ENCODE peak calls at places on chromosomes 12 and 14, in seven cellular contexts. B is MM.1S, N is transverse colon, G is stomach, Q is ascending aorta, W is NT2/D1, E is adipocyte. F is an unnamed sample.

GRCh38 chr12:106181416-106182114 is 42.8 kb upstream of the NUAK1 start:
- DNase-seq in Q (no peak), E (no peak), W (no peak), B (no peak), G (no peak), N (no peak), F (peak)

GRCh38 chr12:6563448-6564050 is 4.5 kb downstream of the NOP2 start:
- DNase-seq in B (peak), W (peak), E (peak), Q (no peak), N (peak), G (peak), F (peak)

GRCh38 chr12:100576311-100577036 is 3.0 kb downstream of the GAS2L3 start:
- DNase-seq in B (no peak), E (peak), Q (no peak), W (no peak), N (no peak), G (no peak), F (peak)

GRCh38 chr12:52921488-52922165 is 16.8 kb upstream of the KRT8 start:
- DNase-seq in B (no peak), N (no peak), G (no peak), Q (no peak), W (no peak), E (no peak), F (no peak)

GRCh38 chr14:91164676-91165075 is 50.8 kb downstream of the DGLUCY start:
- DNase-seq in E (no peak), Q (no peak), B (no peak), W (no peak), N (peak), G (peak), F (no peak)

GRCh38 chr12:88952543-88952942 is 372.3 kb upstream of the KITLG start:
- DNase-seq in Q (no peak), N (peak), G (peak), E (peak), W (no peak), B (no peak), F (peak)

GRCh38 chr12:79020106-79020505 is 155.5 kb downstream of the SYT1 start:
- DNase-seq in E (peak), B (no peak), Q (no peak), W (no peak), N (no peak), G (no peak), F (no peak)

GRCh38 chr14:64707661-64708060 is 3.4 kb downstream of the PLEKHG3 start:
- DNase-seq in W (no peak), G (no peak), E (peak), B (no peak), Q (no peak), N (peak), F (peak)

DNA sequence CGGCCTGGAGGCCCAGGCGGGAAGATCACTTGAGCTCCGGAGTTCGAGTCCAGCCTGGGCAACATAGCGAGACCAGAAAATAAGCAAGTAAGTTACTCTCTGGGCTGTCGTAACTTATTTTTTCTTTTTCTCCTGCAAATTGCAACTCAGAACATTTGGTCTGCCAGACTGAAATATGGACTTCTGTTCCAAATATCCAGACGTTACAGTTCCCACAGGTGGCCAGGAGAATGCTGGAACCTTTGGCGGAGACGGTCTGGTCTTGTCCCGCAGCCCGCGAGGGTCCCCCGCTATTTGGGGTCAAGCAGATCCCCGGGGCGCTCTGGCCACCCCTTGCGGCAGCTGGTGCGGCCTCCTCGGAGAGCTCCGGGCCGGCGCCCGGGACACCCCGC is 488 bp upstream of the PLEKHH1 start:
- DNase-seq in N (no peak), Q (no peak), B (no peak), W (no peak), G (no peak), E (no peak), F (no peak)
- H3K4me3 ChIP-seq in N (peak), Q (peak), B (peak), W (peak), G (peak), E (peak), F (peak)

GRCh38 chr12:49000346-49000745 is 1.2 kb upstream of the DDN start:
- DNase-seq in Q (no peak), E (no peak), G (no peak), W (no peak), B (no peak), N (no peak), F (no peak)
- H3K4me3 ChIP-seq in Q (no peak), E (no peak), G (no peak), W (no peak), B (peak), N (no peak), F (no peak)

GRCh38 chr12:49903351-49903699 is 375 bp downstream of the FAIM2 start:
- DNase-seq in B (no peak), W (no peak), E (no peak), G (no peak), N (no peak), Q (no peak), F (no peak)
- H3K4me3 ChIP-seq in B (no peak), W (no peak), E (peak), G (peak), N (no peak), Q (no peak), F (peak)

GRCh38 chr12:42298887-42299286 is 27.0 kb downstream of the ZCRB1 start:
- DNase-seq in B (peak), Q (no peak), N (no peak), G (no peak), W (no peak), E (no peak), F (no peak)

GRCh38 chr12:42296503-42297109 is 29.3 kb downstream of the ZCRB1 start:
- DNase-seq in E (peak), G (no peak), B (peak), W (peak), Q (no peak), N (no peak), F (no peak)

GRCh38 chr12:42299392-42300308 is 26.2 kb downstream of the ZCRB1 start:
- DNase-seq in W (no peak), N (no peak), E (no peak), Q (no peak), B (peak), G (no peak), F (peak)
- H3K4me3 ChIP-seq in W (no peak), N (no peak), E (no peak), Q (no peak), B (peak), G (no peak), F (no peak)

GRCh38 chr12:102344691-102345090 is 135.7 kb downstream of the IGF1 start:
- DNase-seq in W (no peak), G (no peak), B (no peak), Q (no peak), E (no peak), N (no peak), F (no peak)
- H3K4me3 ChIP-seq in W (no peak), G (no peak), B (no peak), Q (no peak), E (no peak), N (no peak), F (no peak)

DNA sequence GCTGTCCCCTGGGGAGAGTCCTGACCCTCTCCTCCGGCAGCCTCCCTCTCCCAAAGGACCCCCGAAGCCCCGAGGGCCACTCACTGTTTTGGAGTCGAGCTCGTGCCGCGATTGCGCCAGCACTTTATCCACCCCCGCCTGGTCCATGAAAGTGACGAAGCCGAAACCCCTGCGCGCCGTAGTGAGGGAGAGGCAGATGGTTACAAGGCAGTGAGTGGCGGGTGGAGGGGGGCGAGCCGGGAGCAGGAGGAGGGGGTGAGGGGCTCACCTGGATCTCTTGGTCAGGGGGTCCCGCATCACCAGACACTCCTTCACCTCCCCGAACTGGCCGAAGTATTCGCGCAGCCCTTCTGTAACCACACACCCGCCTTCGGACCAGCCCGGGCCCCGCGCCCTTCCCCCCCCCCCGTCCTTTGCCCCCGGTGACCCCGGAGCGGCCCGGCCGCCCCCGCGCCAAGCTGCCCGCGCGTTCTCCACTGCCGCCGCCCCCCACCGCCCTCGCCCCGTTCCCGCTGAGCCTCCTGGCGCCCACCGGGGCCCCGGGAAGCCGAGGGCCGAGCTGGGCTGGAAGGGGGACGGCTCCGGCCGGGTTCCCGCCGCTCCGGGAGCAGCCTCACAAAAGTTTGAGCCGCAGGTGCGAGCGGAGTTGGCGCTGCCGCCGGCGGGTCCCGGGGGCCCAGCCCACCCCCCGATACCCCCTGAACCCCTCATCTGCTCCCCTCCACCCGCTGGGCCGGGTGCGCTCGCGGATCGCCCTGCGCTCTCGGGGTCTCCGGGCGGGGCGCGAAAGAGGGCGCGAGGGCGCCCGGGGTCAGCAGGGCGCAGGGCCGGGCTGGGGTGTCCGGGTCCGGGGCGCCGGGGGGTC is 808 bp downstream of the MSI1 start:
- DNase-seq in Q (no peak), B (no peak), E (peak), N (peak), G (no peak), W (no peak), F (no peak)
- H3K4me3 ChIP-seq in Q (peak), B (no peak), E (no peak), N (peak), G (peak), W (peak), F (no peak)

GRCh38 chr14:69152181-69152943 is 557 bp downstream of the DCAF5 start:
- DNase-seq in Q (no peak), N (peak), B (peak), W (no peak), E (peak), G (no peak), F (peak)

GRCh38 chr14:69152944-69153847 is at the start of gene DCAF5:
- DNase-seq in N (peak), B (peak), W (peak), G (peak), E (peak), Q (peak), F (peak)

GRCh38 chr14:69153848-69154208 is 909 bp upstream of the DCAF5 start:
- DNase-seq in E (peak), W (no peak), N (peak), B (no peak), Q (no peak), G (no peak), F (peak)

GRCh38 chr14:69149461-69150244 is 3.3 kb downstream of the DCAF5 start:
- DNase-seq in Q (no peak), G (no peak), E (peak), N (no peak), B (no peak), W (no peak), F (peak)

DNA sequence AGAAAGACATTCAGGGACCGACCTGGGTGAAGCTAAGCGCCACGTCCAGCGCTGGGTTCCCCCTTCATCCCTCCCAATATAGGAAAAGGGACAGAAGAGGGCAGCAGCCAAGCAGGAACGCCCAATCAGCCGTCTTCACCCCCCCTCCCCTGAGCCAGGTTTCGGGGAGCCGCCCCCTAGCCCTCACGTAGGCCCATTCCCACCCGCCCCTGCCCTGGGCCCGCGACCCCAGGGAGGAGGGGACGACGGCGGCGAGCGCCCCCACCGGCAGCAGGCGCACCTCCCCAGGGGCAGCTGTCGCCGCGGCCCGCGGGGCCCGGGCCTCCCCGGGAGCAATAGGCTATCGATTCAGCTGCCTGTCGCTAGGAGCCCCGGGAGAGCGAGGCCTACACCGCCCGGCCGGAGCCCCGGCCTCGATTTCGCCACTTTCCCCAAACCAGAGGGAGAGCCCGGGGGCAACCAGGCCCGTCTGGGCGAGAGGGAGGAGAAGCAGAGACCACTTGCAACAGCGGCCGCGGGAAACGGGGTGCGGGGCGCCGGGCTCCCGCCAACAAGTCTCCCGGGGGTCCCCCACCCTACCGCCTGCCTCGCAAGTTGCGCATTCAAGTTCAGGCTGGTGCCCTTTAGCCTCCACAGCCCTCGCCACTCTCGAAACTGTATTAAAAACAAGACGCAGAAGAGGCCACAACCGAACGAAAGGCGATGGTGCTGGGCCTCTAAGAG is 1.3 kb downstream of the DCAF5 start:
- DNase-seq in W (peak), G (peak), Q (no peak), B (peak), N (peak), E (peak), F (peak)
- H3K4me3 ChIP-seq in W (peak), G (peak), Q (peak), B (peak), N (peak), E (peak), F (peak)

F was measured in AG10803.